ENCODE peak calls at places on chromosomes 13 and 19, in nine cellular contexts. H, L, F, B, W, J, I, M and X are unnamed samples.

GRCh38 chr19:33550741-33551140 is 29.1 kb upstream of the PEPD start:
- DNase-seq in H (no peak), J (no peak), L (no peak), B (no peak), F (peak; percentile 24), W (no peak), I (no peak), M (no peak), X (no peak)

GRCh38 chr19:51702103-51702753 is 9.1 kb downstream of the SPACA6 start:
- DNase-seq in M (peak; percentile 88), L (peak; percentile 52), I (no peak), F (peak; percentile 88), B (peak; percentile 32), W (peak; percentile 60), J (no peak), H (no peak), X (no peak)

GRCh38 chr19:13163609-13164364 is 13.6 kb downstream of the IER2 start:
- DNase-seq in L (peak; percentile 54), M (peak; percentile 62), F (peak; percentile 89), J (peak; percentile 70), I (peak; percentile 97), H (peak; percentile 96), W (no peak), B (no peak), X (peak; percentile 94)

GRCh38 chr13:87498681-87499080 is 172.5 kb upstream of the SLITRK5 start:
- DNase-seq in B (peak; percentile 46), F (no peak), L (no peak), W (no peak), H (peak; percentile 29), I (no peak), M (no peak), J (peak; percentile 35), X (no peak)

GRCh38 chr13:93004919-93005318 is 221.7 kb upstream of the GPC6 start:
- DNase-seq in F (no peak), J (no peak), H (peak; percentile 29), M (no peak), W (no peak), B (no peak), L (no peak), I (no peak), X (no peak)

GRCh38 chr19:2382530-2383222 is 22.6 kb downstream of the TMPRSS9 start:
- DNase-seq in M (no peak), B (no peak), W (no peak), L (no peak), H (no peak), J (no peak), F (no peak), I (no peak), X (no peak)

GRCh38 chr13:29857089-29857488 is 6.7 kb upstream of the UBL3 start:
- DNase-seq in M (no peak), L (no peak), J (no peak), B (no peak), W (no peak), H (no peak), I (no peak), F (no peak), X (no peak)

GRCh38 chr19:45919678-45920077 is 5.1 kb upstream of the NANOS2 start:
- DNase-seq in F (no peak), I (no peak), L (no peak), B (no peak), J (no peak), M (no peak), W (no peak), H (peak; percentile 44), X (no peak)

GRCh38 chr13:61466280-61466679 is 50.6 kb upstream of the PCDH20 start:
- DNase-seq in L (no peak), I (no peak), W (no peak), F (no peak), H (no peak), J (no peak), B (no peak), M (no peak), X (no peak)

GRCh38 chr13:33483471-33483870 is 197.9 kb upstream of the STARD13 start:
- DNase-seq in M (no peak), H (peak; percentile 56), B (no peak), J (no peak), L (no peak), F (no peak), W (no peak), I (peak; percentile 87), X (no peak)

GRCh38 chr19:19865750-19866598 is at the start of gene ZNF253:
- DNase-seq in L (peak; percentile 78), W (peak; percentile 93), F (peak; percentile 96), M (peak; percentile 98), J (peak; percentile 95), B (peak; percentile 7), H (peak; percentile 18), I (peak; percentile 95), X (peak; percentile 76)

GRCh38 chr19:48608798-48609263 is 2.3 kb downstream of the SPACA4 start:
- DNase-seq in M (no peak), F (peak; percentile 83), B (peak; percentile 61), L (peak; percentile 63), J (no peak), W (no peak), H (peak; percentile 70), I (peak; percentile 59), X (no peak)